ENCODE peak calls at places on chromosomes 2 and 18, in four cellular contexts. I, E, M and Q are unnamed samples.

GRCh38 chr2:198374375-198375072 is 570.1 kb downstream of the PLCL1 start:
- DNase-seq in I (peak; percentile 18), E (no peak), M (peak; percentile 54), Q (no peak)

GRCh38 chr2:157056200-157056676 is 201.3 kb upstream of the GALNT5 start:
- DNase-seq in I (no peak), E (no peak), M (peak; percentile 46), Q (no peak)

GRCh38 chr18:51867767-51868166 is 472.2 kb upstream of the DCC start:
- DNase-seq in I (no peak), E (no peak), M (no peak), Q (no peak)

GRCh38 chr18:79855147-79855910 is 57.6 kb downstream of the KCNG2 start:
- DNase-seq in I (no peak), E (no peak), M (peak; percentile 28), Q (no peak)

GRCh38 chr2:44801676-44802408 is 139.7 kb upstream of the SIX3 start:
- DNase-seq in I (no peak), E (no peak), M (no peak), Q (no peak)

GRCh38 chr2:77578354-77578753 is 56.2 kb upstream of the LRRTM4 start:
- DNase-seq in I (no peak), E (no peak), M (no peak), Q (no peak)

GRCh38 chr2:98607741-98608117 is 583 bp downstream of the COA5 start:
- DNase-seq in I (no peak), E (no peak), M (no peak), Q (no peak)

GRCh38 chr2:167732251-167732788 is 515.1 kb downstream of the STK39 start:
- DNase-seq in I (no peak), E (no peak), M (no peak), Q (no peak)

GRCh38 chr18:9000736-9001135 is 101.8 kb upstream of the NDUFV2 start:
- DNase-seq in I (no peak), E (no peak), M (no peak), Q (no peak)

GRCh38 chr2:233240897-233241296 is 10.6 kb upstream of the ATG16L1 start:
- DNase-seq in I (no peak), E (no peak), M (no peak), Q (no peak)

GRCh38 chr18:10015941-10016819 is 102.4 kb downstream of the VAPA start:
- DNase-seq in I (no peak), E (no peak), M (no peak), Q (no peak)

GRCh38 chr2:98604547-98604946 is 3.8 kb downstream of the COA5 start:
- DNase-seq in I (no peak), E (no peak), M (no peak), Q (peak; percentile 1)

GRCh38 chr2:113000436-113000835 is 4.8 kb upstream of the IL36A start:
- DNase-seq in I (no peak), E (no peak), M (no peak), Q (no peak)

GRCh38 chr2:2043394-2043793 is 287.7 kb downstream of the MYT1L start:
- DNase-seq in I (no peak), E (no peak), M (no peak), Q (no peak)

GRCh38 chr18:42024131-42024530 is 69.1 kb downstream of the PIK3C3 start:
- DNase-seq in I (no peak), E (no peak), M (no peak), Q (no peak)

GRCh38 chr18:26865557-26865956 is at the start of gene AQP4:
- DNase-seq in I (no peak), E (peak; percentile 45), M (no peak), Q (peak; percentile 5)